ENCODE peak calls at places on chromosomes 6 and 20, in four cellular contexts. One of them, this sample, is unnamed.

GRCh38 chr6:43698584-43699349 is 11.2 kb upstream of the MRPS18A start:
- DNase-seq in fibroblast of lung: peak
- DNase-seq in right atrium auricular region: no peak
- DNase-seq in mucosa of descending colon: peak
- DNase-seq in this sample: no peak

GRCh38 chr6:135088818-135089809 is 34.5 kb upstream of the HBS1L start:
- DNase-seq in fibroblast of lung: peak
- DNase-seq in right atrium auricular region: no peak
- DNase-seq in mucosa of descending colon: no peak
- DNase-seq in this sample: no peak

GRCh38 chr6:110101885-110102284 is 77.6 kb downstream of the WASF1 start:
- DNase-seq in fibroblast of lung: no peak
- DNase-seq in right atrium auricular region: no peak
- DNase-seq in mucosa of descending colon: no peak
- DNase-seq in this sample: no peak

GRCh38 chr6:30572078-30572605 is 900 bp downstream of the ABCF1 start:
- DNase-seq in fibroblast of lung: no peak
- DNase-seq in right atrium auricular region: no peak
- DNase-seq in mucosa of descending colon: no peak
- DNase-seq in this sample: no peak

GRCh38 chr6:137116807-137117206 is 56.6 kb downstream of the IL22RA2 start:
- DNase-seq in fibroblast of lung: no peak
- DNase-seq in right atrium auricular region: no peak
- DNase-seq in mucosa of descending colon: no peak
- DNase-seq in this sample: no peak

GRCh38 chr6:5713519-5713918 is 293.2 kb downstream of the NRN1 start:
- DNase-seq in fibroblast of lung: no peak
- DNase-seq in right atrium auricular region: no peak
- DNase-seq in mucosa of descending colon: no peak
- DNase-seq in this sample: peak

GRCh38 chr6:95352064-95352463 is 225.3 kb upstream of the MANEA start:
- DNase-seq in fibroblast of lung: peak
- DNase-seq in right atrium auricular region: no peak
- DNase-seq in mucosa of descending colon: no peak
- DNase-seq in this sample: no peak

GRCh38 chr6:122122686-122123085 is 276.8 kb upstream of the HSF2 start:
- DNase-seq in fibroblast of lung: no peak
- DNase-seq in right atrium auricular region: no peak
- DNase-seq in mucosa of descending colon: no peak
- DNase-seq in this sample: no peak

GRCh38 chr20:62267543-62267942 is 29.2 kb downstream of the OSBPL2 start:
- DNase-seq in fibroblast of lung: no peak
- DNase-seq in right atrium auricular region: no peak
- DNase-seq in mucosa of descending colon: no peak
- DNase-seq in this sample: no peak

GRCh38 chr6:87755697-87756671 is 54.0 kb upstream of the AKIRIN2 start:
- DNase-seq in fibroblast of lung: peak
- DNase-seq in right atrium auricular region: no peak
- DNase-seq in mucosa of descending colon: no peak
- DNase-seq in this sample: no peak

GRCh38 chr6:13079096-13079758 is 249.1 kb downstream of the TBC1D7 start:
- DNase-seq in fibroblast of lung: no peak
- DNase-seq in right atrium auricular region: no peak
- DNase-seq in mucosa of descending colon: no peak
- DNase-seq in this sample: no peak

GRCh38 chr6:119308048-119308570 is 41.5 kb downstream of the MAN1A1 start:
- DNase-seq in fibroblast of lung: peak
- DNase-seq in right atrium auricular region: no peak
- DNase-seq in mucosa of descending colon: no peak
- DNase-seq in this sample: no peak

GRCh38 chr6:143689852-143690251 is 12.1 kb downstream of the PHACTR2 start:
- DNase-seq in fibroblast of lung: no peak
- DNase-seq in right atrium auricular region: no peak
- DNase-seq in mucosa of descending colon: no peak
- DNase-seq in this sample: no peak

GRCh38 chr20:32436142-32436861 is 78.2 kb downstream of the ASXL1 start:
- DNase-seq in fibroblast of lung: no peak
- DNase-seq in right atrium auricular region: no peak
- DNase-seq in mucosa of descending colon: no peak
- DNase-seq in this sample: peak

GRCh38 chr6:90819483-90819882 is 232.6 kb upstream of the MAP3K7 start:
- DNase-seq in fibroblast of lung: no peak
- DNase-seq in right atrium auricular region: no peak
- DNase-seq in mucosa of descending colon: no peak
- DNase-seq in this sample: no peak

GRCh38 chr6:97133071-97133470 is 149.9 kb downstream of the MMS22L start:
- DNase-seq in fibroblast of lung: no peak
- DNase-seq in right atrium auricular region: no peak
- DNase-seq in mucosa of descending colon: no peak
- DNase-seq in this sample: no peak

GRCh38 chr6:84976516-84977420 is 212.4 kb upstream of the TBX18 start:
- DNase-seq in fibroblast of lung: no peak
- DNase-seq in right atrium auricular region: no peak
- DNase-seq in mucosa of descending colon: no peak
- DNase-seq in this sample: no peak

GRCh38 chr20:34390769-34391447 is 27.8 kb downstream of the ITCH start:
- DNase-seq in fibroblast of lung: peak
- DNase-seq in right atrium auricular region: peak
- DNase-seq in mucosa of descending colon: peak
- DNase-seq in this sample: peak

GRCh38 chr20:33209789-33210188 is 7.4 kb upstream of the BPIFA3 start:
- DNase-seq in fibroblast of lung: peak
- DNase-seq in right atrium auricular region: no peak
- DNase-seq in mucosa of descending colon: peak
- DNase-seq in this sample: peak

GRCh38 chr20:47479506-47479905 is 22.2 kb upstream of the NCOA3 start:
- DNase-seq in fibroblast of lung: no peak
- DNase-seq in right atrium auricular region: no peak
- DNase-seq in mucosa of descending colon: no peak
- DNase-seq in this sample: no peak

GRCh38 chr20:5991623-5992441 is 41.4 kb downstream of the MCM8 start:
- DNase-seq in fibroblast of lung: no peak
- DNase-seq in right atrium auricular region: no peak
- DNase-seq in mucosa of descending colon: no peak
- DNase-seq in this sample: no peak

GRCh38 chr20:35661013-35661412 is 3.7 kb downstream of the CPNE1 start:
- DNase-seq in fibroblast of lung: no peak
- DNase-seq in right atrium auricular region: no peak
- DNase-seq in mucosa of descending colon: no peak
- DNase-seq in this sample: no peak

GRCh38 chr6:13992417-13993055 is 67.8 kb downstream of the RNF182 start:
- DNase-seq in fibroblast of lung: peak
- DNase-seq in right atrium auricular region: no peak
- DNase-seq in mucosa of descending colon: no peak
- DNase-seq in this sample: no peak

GRCh38 chr20:44959896-44960852 is at the start of gene TOMM34:
- DNase-seq in fibroblast of lung: peak
- DNase-seq in right atrium auricular region: peak
- DNase-seq in mucosa of descending colon: peak
- DNase-seq in this sample: peak

GRCh38 chr6:164151161-164151728 is 736.7 kb downstream of the QKI start:
- DNase-seq in fibroblast of lung: no peak
- DNase-seq in right atrium auricular region: no peak
- DNase-seq in mucosa of descending colon: no peak
- DNase-seq in this sample: no peak

GRCh38 chr6:135250234-135250633 is 69.1 kb downstream of the MYB start:
- DNase-seq in fibroblast of lung: no peak
- DNase-seq in right atrium auricular region: no peak
- DNase-seq in mucosa of descending colon: no peak
- DNase-seq in this sample: no peak

GRCh38 chr20:38061109-38061508 is 27.6 kb downstream of the RPRD1B start:
- DNase-seq in fibroblast of lung: no peak
- DNase-seq in right atrium auricular region: no peak
- DNase-seq in mucosa of descending colon: no peak
- DNase-seq in this sample: no peak

GRCh38 chr6:144899161-144899560 is 614.0 kb downstream of the UTRN start:
- DNase-seq in fibroblast of lung: peak
- DNase-seq in right atrium auricular region: no peak
- DNase-seq in mucosa of descending colon: no peak
- DNase-seq in this sample: no peak

GRCh38 chr6:22519237-22519636 is 50.1 kb upstream of the HDGFL1 start:
- DNase-seq in fibroblast of lung: no peak
- DNase-seq in right atrium auricular region: no peak
- DNase-seq in mucosa of descending colon: no peak
- DNase-seq in this sample: no peak
- TF ChIP-seq CTCF in fibroblast of lung: no peak
- TF ChIP-seq CTCF in right atrium auricular region: no peak
- TF ChIP-seq CTCF in mucosa of descending colon: no peak
- TF ChIP-seq CTCF in this sample: no peak

GRCh38 chr6:36888115-36888643 is 2.4 kb downstream of the C6orf89 start:
- DNase-seq in fibroblast of lung: no peak
- DNase-seq in right atrium auricular region: no peak
- DNase-seq in mucosa of descending colon: no peak
- DNase-seq in this sample: no peak

GRCh38 chr6:36893976-36894932 is 8.5 kb downstream of the C6orf89 start:
- DNase-seq in fibroblast of lung: no peak
- DNase-seq in right atrium auricular region: no peak
- DNase-seq in mucosa of descending colon: no peak
- DNase-seq in this sample: no peak

GRCh38 chr6:36886948-36887347 is 1.2 kb downstream of the C6orf89 start:
- DNase-seq in fibroblast of lung: no peak
- DNase-seq in right atrium auricular region: no peak
- DNase-seq in mucosa of descending colon: no peak
- DNase-seq in this sample: no peak

GRCh38 chr6:36888654-36889481 is 3.1 kb downstream of the C6orf89 start:
- DNase-seq in fibroblast of lung: no peak
- DNase-seq in right atrium auricular region: no peak
- DNase-seq in mucosa of descending colon: no peak
- DNase-seq in this sample: no peak

GRCh38 chr6:36890264-36890663 is 4.5 kb downstream of the C6orf89 start:
- DNase-seq in fibroblast of lung: no peak
- DNase-seq in right atrium auricular region: no peak
- DNase-seq in mucosa of descending colon: no peak
- DNase-seq in this sample: no peak
- TF ChIP-seq CTCF in fibroblast of lung: no peak
- TF ChIP-seq CTCF in right atrium auricular region: no peak
- TF ChIP-seq CTCF in mucosa of descending colon: no peak
- TF ChIP-seq CTCF in this sample: no peak

GRCh38 chr20:1184638-1185315 is at the start of gene TMEM74B:
- DNase-seq in fibroblast of lung: no peak
- DNase-seq in right atrium auricular region: no peak
- DNase-seq in mucosa of descending colon: no peak
- DNase-seq in this sample: no peak

GRCh38 chr20:1184260-1184637 is 532 bp downstream of the TMEM74B start:
- DNase-seq in fibroblast of lung: no peak
- DNase-seq in right atrium auricular region: no peak
- DNase-seq in mucosa of descending colon: no peak
- DNase-seq in this sample: no peak

GRCh38 chr20:1185316-1185741 is 548 bp upstream of the TMEM74B start:
- DNase-seq in fibroblast of lung: no peak
- DNase-seq in right atrium auricular region: no peak
- DNase-seq in mucosa of descending colon: no peak
- DNase-seq in this sample: no peak

GRCh38 chr20:1186367-1186991 is 1.7 kb upstream of the TMEM74B start:
- DNase-seq in fibroblast of lung: no peak
- DNase-seq in right atrium auricular region: no peak
- DNase-seq in mucosa of descending colon: no peak
- DNase-seq in this sample: no peak

GRCh38 chr20:1185781-1186334 is 1.1 kb upstream of the TMEM74B start:
- DNase-seq in fibroblast of lung: peak
- DNase-seq in right atrium auricular region: no peak
- DNase-seq in mucosa of descending colon: peak
- DNase-seq in this sample: no peak
- TF ChIP-seq CTCF in fibroblast of lung: peak
- TF ChIP-seq CTCF in right atrium auricular region: peak
- TF ChIP-seq CTCF in mucosa of descending colon: peak
- TF ChIP-seq CTCF in this sample: peak

GRCh38 chr6:69933239-69933638 is 66.9 kb downstream of the COL19A1 start:
- DNase-seq in fibroblast of lung: peak
- DNase-seq in right atrium auricular region: no peak
- DNase-seq in mucosa of descending colon: no peak
- DNase-seq in this sample: no peak
- TF ChIP-seq CTCF in fibroblast of lung: no peak
- TF ChIP-seq CTCF in right atrium auricular region: no peak
- TF ChIP-seq CTCF in mucosa of descending colon: no peak
- TF ChIP-seq CTCF in this sample: no peak

GRCh38 chr20:53828673-53829085 is 235.0 kb upstream of the ZNF217 start:
- DNase-seq in fibroblast of lung: peak
- DNase-seq in right atrium auricular region: no peak
- DNase-seq in mucosa of descending colon: peak
- DNase-seq in this sample: no peak

GRCh38 chr20:53827996-53828672 is 234.5 kb upstream of the ZNF217 start:
- DNase-seq in fibroblast of lung: peak
- DNase-seq in right atrium auricular region: no peak
- DNase-seq in mucosa of descending colon: no peak
- DNase-seq in this sample: no peak

GRCh38 chr20:53827292-53827995 is 233.8 kb upstream of the ZNF217 start:
- DNase-seq in fibroblast of lung: peak
- DNase-seq in right atrium auricular region: no peak
- DNase-seq in mucosa of descending colon: no peak
- DNase-seq in this sample: no peak

GRCh38 chr20:53829706-53830521 is 236.3 kb upstream of the ZNF217 start:
- DNase-seq in fibroblast of lung: peak
- DNase-seq in right atrium auricular region: no peak
- DNase-seq in mucosa of descending colon: no peak
- DNase-seq in this sample: no peak

DNA sequence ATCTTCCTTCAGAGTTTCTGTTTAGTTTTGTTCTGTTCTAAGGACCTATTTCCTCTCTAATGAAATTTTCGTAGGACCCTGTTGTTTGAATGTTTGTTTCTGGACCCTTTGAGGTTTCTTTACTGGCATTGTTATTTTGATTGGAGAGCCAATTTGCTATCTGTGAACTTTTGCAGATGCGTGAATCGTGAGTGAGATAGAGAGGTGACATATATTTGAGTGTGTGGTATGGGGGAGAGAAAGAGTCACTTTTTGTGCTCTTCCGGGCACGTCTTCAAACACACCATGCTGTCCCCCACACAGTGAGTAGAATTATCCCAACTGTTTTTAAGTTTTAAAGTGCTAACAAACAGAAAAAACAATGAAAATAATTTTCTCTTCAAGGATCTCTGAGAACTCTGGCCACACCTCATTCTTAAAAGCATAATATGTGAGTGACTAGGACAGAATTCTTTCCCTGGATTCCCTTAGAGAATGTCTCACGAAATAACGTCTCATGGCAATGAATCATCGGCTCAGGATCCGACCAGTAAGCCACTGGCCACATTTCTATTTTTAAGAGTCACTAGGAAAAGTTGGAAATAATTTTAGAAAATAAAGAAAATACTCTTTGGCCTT is 235.6 kb upstream of the ZNF217 start:
- DNase-seq in fibroblast of lung: peak
- DNase-seq in right atrium auricular region: no peak
- DNase-seq in mucosa of descending colon: no peak
- DNase-seq in this sample: no peak
- TF ChIP-seq CTCF in fibroblast of lung: no peak
- TF ChIP-seq CTCF in right atrium auricular region: no peak
- TF ChIP-seq CTCF in mucosa of descending colon: no peak
- TF ChIP-seq CTCF in this sample: no peak